ENCODE peak calls at places on chromosomes 12 and 14, in eight cellular contexts. W is HFFc6, J is Panc1, Z is left ventricle myocardium inferior, E is endothelial cell, U is GM10248, R is GM23338, B is WTC11. Y is an unnamed sample.
A peak's percentile ranks its signal among the peaks of the same experiment; 100 is the strongest.

GRCh38 chr12:18101043-18101442 is 11.1 kb upstream of the RERGL start:
- DNase-seq in R (no peak), W (no peak), U (no peak), E (no peak), J (no peak), Z (no peak), B (no peak), Y (no peak)

GRCh38 chr14:94917041-94917600 is 147.2 kb upstream of the GSC start:
- DNase-seq in B (no peak), Z (no peak), W (no peak), E (no peak), J (no peak), R (no peak), U (no peak), Y (no peak)

GRCh38 chr12:102567031-102567985 is 86.9 kb upstream of the IGF1 start:
- DNase-seq in B (no peak), E (no peak), U (no peak), Z (no peak), J (no peak), W (peak; percentile 88), R (no peak), Y (no peak)

GRCh38 chr12:22624573-22624907 is 431 bp upstream of the ETNK1 start:
- DNase-seq in U (no peak), B (no peak), E (no peak), Z (no peak), J (no peak), R (no peak), W (no peak), Y (no peak)

GRCh38 chr12:12938541-12938940 is 13.4 kb downstream of the GPRC5D start:
- DNase-seq in R (no peak), J (no peak), Z (no peak), U (no peak), B (no peak), W (no peak), E (no peak), Y (no peak)

GRCh38 chr12:119417440-119417839 is 82.9 kb downstream of the CCDC60 start:
- DNase-seq in J (no peak), W (no peak), U (no peak), R (no peak), B (no peak), Z (no peak), E (no peak), Y (no peak)

GRCh38 chr12:27463826-27464554 is 17.5 kb downstream of the SMCO2 start:
- DNase-seq in J (no peak), R (peak; percentile 11), U (no peak), B (no peak), Z (peak; percentile 81), W (no peak), E (no peak), Y (no peak)

GRCh38 chr12:112198120-112198733 is 72.9 kb downstream of the TRAFD1 start:
- DNase-seq in J (peak; percentile 10), B (peak; percentile 87), U (peak; percentile 78), W (peak; percentile 23), E (peak; percentile 64), Z (no peak), R (peak; percentile 94), Y (peak; percentile 60)

GRCh38 chr12:92509156-92509758 is 193.5 kb upstream of the PLEKHG7 start:
- DNase-seq in B (no peak), R (no peak), Z (no peak), E (no peak), W (no peak), U (no peak), J (no peak), Y (no peak)

GRCh38 chr12:58069268-58069967 is 128.1 kb downstream of the ATP23 start:
- DNase-seq in U (no peak), R (no peak), Z (no peak), B (no peak), J (no peak), E (no peak), W (peak; percentile 34), Y (no peak)

GRCh38 chr14:51889851-51890250 is 29.4 kb downstream of the GNG2 start:
- DNase-seq in B (no peak), W (no peak), J (no peak), R (no peak), E (no peak), Z (no peak), U (no peak), Y (no peak)

GRCh38 chr12:117499759-117500485 is 138.5 kb upstream of the NOS1 start:
- DNase-seq in Z (no peak), B (no peak), W (no peak), R (peak; percentile 17), U (no peak), E (no peak), J (no peak), Y (no peak)

GRCh38 chr12:740921-741320 is 11.5 kb upstream of the WNK1 start:
- DNase-seq in B (no peak), J (no peak), U (no peak), Z (no peak), R (no peak), W (no peak), E (no peak), Y (no peak)
- TF ChIP-seq CTCF in B (no peak), J (no peak), U (no peak), Z (no peak), R (no peak), W (no peak), E (no peak), Y (no peak)

GRCh38 chr12:81626406-81626805 is 132.7 kb downstream of the PPFIA2 start:
- DNase-seq in E (no peak), B (no peak), R (no peak), U (no peak), J (no peak), W (no peak), Z (no peak), Y (no peak)

GRCh38 chr12:81627336-81628189 is 131.6 kb downstream of the PPFIA2 start:
- DNase-seq in B (no peak), R (peak; percentile 75), U (no peak), J (peak; percentile 24), Z (no peak), E (peak; percentile 23), W (peak; percentile 32), Y (no peak)
- TF ChIP-seq CTCF in B (peak; percentile 41), R (peak; percentile 67), U (peak; percentile 43), J (peak; percentile 65), Z (peak; percentile 67), E (peak; percentile 78), W (peak; percentile 80), Y (peak; percentile 78)

GRCh38 chr14:20302042-20302761 is 3.5 kb downstream of the TTC5 start:
- DNase-seq in W (peak; percentile 25), U (no peak), E (no peak), B (no peak), J (no peak), R (no peak), Z (no peak), Y (no peak)

GRCh38 chr14:20306079-20306423 is 300 bp upstream of the TTC5 start:
- DNase-seq in U (no peak), E (no peak), J (no peak), B (no peak), Z (no peak), R (no peak), W (no peak), Y (no peak)

GRCh38 chr14:20305265-20306078 is at the start of gene TTC5:
- DNase-seq in Z (peak; percentile 85), E (peak; percentile 90), U (peak; percentile 85), J (peak; percentile 80), B (peak; percentile 84), W (peak; percentile 76), R (peak; percentile 91), Y (peak; percentile 91)
- TF ChIP-seq CTCF in Z (peak; percentile 96), E (peak; percentile 65), U (peak; percentile 94), J (peak; percentile 89), B (peak; percentile 64), W (peak; percentile 91), R (peak; percentile 75), Y (peak; percentile 92)

DNA sequence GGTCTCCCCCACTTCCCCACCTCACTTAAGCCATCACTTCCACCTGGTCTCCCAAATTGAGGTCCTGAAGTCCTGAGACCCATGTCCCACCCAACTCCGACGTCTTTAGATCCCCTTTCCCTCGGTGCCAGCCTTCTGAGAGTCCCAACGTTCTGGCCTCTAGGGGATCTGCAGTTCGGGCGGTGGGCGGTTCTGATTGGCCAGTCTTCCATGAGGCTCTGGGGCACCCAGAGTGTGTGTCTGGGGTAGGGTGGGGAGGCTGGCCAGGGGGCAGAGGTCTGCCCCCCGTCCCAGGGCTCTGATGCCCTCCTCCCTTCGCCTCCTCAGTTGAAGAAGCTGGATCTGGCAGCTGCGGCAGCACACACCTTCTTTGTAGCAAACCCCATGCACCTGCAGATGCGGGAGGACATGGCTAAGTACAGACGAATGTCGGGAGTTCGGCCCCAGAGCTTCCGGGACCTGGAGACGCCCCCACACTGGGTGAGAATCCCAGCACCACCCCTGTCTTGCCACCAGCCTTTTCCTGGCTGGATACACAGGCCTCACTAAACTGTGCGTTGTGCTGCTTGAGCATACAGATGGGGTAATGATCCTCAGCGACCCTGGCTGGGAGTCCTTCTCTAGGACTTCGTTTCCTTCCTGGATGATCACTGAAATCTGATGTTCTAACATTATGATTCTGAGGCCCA is 1.5 kb downstream of the P3H3 start:
- DNase-seq in W (no peak), R (no peak), B (peak; percentile 47), Z (no peak), J (no peak), U (no peak), E (no peak), Y (no peak)
- TF ChIP-seq CTCF in W (peak; percentile 31), R (no peak), B (no peak), Z (peak; percentile 18), J (peak; percentile 7), U (no peak), E (no peak), Y (no peak)

DNA sequence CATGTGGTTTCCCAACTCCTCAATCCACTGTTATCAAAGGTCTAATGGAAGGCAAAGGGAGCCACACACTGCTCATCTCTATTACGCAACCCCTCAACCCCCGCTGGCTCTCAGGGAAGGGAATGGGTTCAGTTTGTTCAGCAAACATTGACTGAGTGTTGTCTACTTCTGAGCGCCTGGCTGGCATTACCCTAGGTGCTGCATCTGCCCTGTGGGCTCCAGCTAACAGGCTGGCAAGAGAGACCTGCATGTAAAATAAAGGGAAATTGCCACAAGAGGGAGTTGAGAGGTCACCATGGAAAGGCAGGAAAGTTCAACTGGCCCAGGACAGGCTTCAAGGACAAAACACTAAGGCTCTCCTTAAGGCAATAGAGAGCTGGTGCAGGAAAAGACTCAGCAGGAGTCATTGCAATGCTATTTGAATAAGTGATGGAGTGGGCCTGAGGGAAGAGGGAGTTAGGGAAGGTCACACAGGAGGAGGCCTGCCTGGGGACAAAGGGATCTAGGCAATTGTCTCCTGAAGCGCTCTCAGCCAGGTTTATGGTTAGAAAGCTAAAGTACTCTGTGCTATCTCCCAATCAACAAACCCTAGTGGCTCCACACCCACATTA is 5.5 kb upstream of the ZNF740 start:
- DNase-seq in B (peak; percentile 63), U (peak; percentile 24), W (peak; percentile 48), E (no peak), Z (no peak), R (peak; percentile 95), J (no peak), Y (no peak)
- TF ChIP-seq CTCF in B (no peak), U (peak; percentile 18), W (peak; percentile 61), E (peak; percentile 12), Z (no peak), R (peak; percentile 69), J (peak; percentile 76), Y (peak; percentile 14)

DNA sequence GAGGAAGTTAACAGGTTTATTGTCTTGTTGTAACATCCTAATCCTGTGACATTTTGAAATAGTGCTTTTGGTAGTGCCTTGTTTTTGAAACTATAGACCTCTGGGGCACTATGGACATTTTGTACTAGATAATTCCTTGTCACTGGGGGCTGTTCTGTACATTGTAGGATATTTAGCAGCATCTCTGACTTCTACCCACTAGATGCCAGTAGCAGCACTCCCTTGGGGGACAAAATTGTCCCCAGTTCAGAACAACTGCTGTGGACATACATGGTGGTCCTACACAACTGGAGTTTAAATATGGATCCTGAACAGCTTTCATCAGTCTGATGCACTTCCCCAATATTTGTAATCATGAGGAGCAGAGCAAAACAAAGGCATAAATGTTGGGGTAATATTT is 264.7 kb downstream of the RAD51B start:
- DNase-seq in J (no peak), W (peak; percentile 15), B (no peak), R (no peak), Z (no peak), U (no peak), E (no peak), Y (no peak)
- TF ChIP-seq CTCF in J (peak; percentile 48), W (peak; percentile 62), B (no peak), R (peak; percentile 62), Z (peak; percentile 15), U (no peak), E (no peak), Y (peak; percentile 21)

Y was measured in nephron progenitor cell.